ENCODE peak calls at places on chromosomes 2 and 18, in five cellular contexts. One of them, this sample, is unnamed. For H3K4me1, the result is how much of the 10 kb centered on the place peaks cover.

GRCh38 chr2:180033993-180034894 is 27.1 kb upstream of the CWC22 start:
- DNase-seq in PC-3: peak
- DNase-seq in OCI-LY7: peak
- DNase-seq in GM23248: no peak
- DNase-seq in cardiac muscle cell: peak
- DNase-seq in this sample: no peak

GRCh38 chr18:50967714-50968661 is at the start of gene ELAC1:
- DNase-seq in cardiac muscle cell: peak
- DNase-seq in OCI-LY7: peak
- DNase-seq in GM23248: peak
- DNase-seq in PC-3: peak
- DNase-seq in this sample: peak

GRCh38 chr2:239470151-239470900 is 69.5 kb upstream of the HDAC4 start:
- DNase-seq in cardiac muscle cell: no peak
- DNase-seq in GM23248: no peak
- DNase-seq in OCI-LY7: no peak
- DNase-seq in PC-3: no peak
- DNase-seq in this sample: no peak

GRCh38 chr2:238113611-238114010 is 13.5 kb downstream of the ESPNL start:
- DNase-seq in PC-3: no peak
- DNase-seq in OCI-LY7: no peak
- DNase-seq in GM23248: no peak
- DNase-seq in cardiac muscle cell: no peak
- DNase-seq in this sample: peak

GRCh38 chr2:235900631-235901030 is 267.6 kb downstream of the GBX2 start:
- DNase-seq in GM23248: no peak
- DNase-seq in OCI-LY7: no peak
- DNase-seq in PC-3: peak
- DNase-seq in cardiac muscle cell: no peak
- DNase-seq in this sample: no peak

GRCh38 chr2:208210688-208211451 is 21.0 kb upstream of the C2orf80 start:
- DNase-seq in cardiac muscle cell: no peak
- DNase-seq in PC-3: no peak
- DNase-seq in OCI-LY7: no peak
- DNase-seq in GM23248: no peak
- DNase-seq in this sample: no peak

GRCh38 chr2:127588241-127588640 is 52.8 kb downstream of the MYO7B start:
- DNase-seq in OCI-LY7: no peak
- DNase-seq in cardiac muscle cell: no peak
- DNase-seq in GM23248: no peak
- DNase-seq in PC-3: no peak
- DNase-seq in this sample: peak

GRCh38 chr18:57273194-57273593 is 79.2 kb upstream of the ST8SIA3 start:
- DNase-seq in PC-3: no peak
- DNase-seq in cardiac muscle cell: no peak
- DNase-seq in GM23248: no peak
- DNase-seq in OCI-LY7: no peak
- DNase-seq in this sample: no peak

GRCh38 chr2:118835739-118836410 is 11.6 kb downstream of the EN1 start:
- DNase-seq in GM23248: peak
- DNase-seq in OCI-LY7: no peak
- DNase-seq in cardiac muscle cell: no peak
- DNase-seq in PC-3: peak
- DNase-seq in this sample: no peak

GRCh38 chr2:41763091-41763490 is 284.7 kb upstream of the PKDCC start:
- DNase-seq in GM23248: no peak
- DNase-seq in OCI-LY7: no peak
- DNase-seq in PC-3: no peak
- DNase-seq in cardiac muscle cell: no peak
- DNase-seq in this sample: no peak

GRCh38 chr18:49490246-49490762 is 3.3 kb upstream of the C18orf32 start:
- DNase-seq in cardiac muscle cell: no peak
- DNase-seq in GM23248: peak
- DNase-seq in OCI-LY7: no peak
- DNase-seq in PC-3: no peak
- DNase-seq in this sample: no peak

GRCh38 chr2:66189598-66189997 is 245.3 kb upstream of the MEIS1 start:
- DNase-seq in GM23248: peak
- DNase-seq in OCI-LY7: no peak
- DNase-seq in PC-3: no peak
- DNase-seq in cardiac muscle cell: peak
- DNase-seq in this sample: no peak

GRCh38 chr2:121400206-121400605 is 115.2 kb upstream of the TFCP2L1 start:
- DNase-seq in OCI-LY7: no peak
- DNase-seq in GM23248: peak
- DNase-seq in PC-3: no peak
- DNase-seq in cardiac muscle cell: peak
- DNase-seq in this sample: no peak

GRCh38 chr2:121398853-121399252 is 113.9 kb upstream of the TFCP2L1 start:
- DNase-seq in cardiac muscle cell: peak
- DNase-seq in GM23248: peak
- DNase-seq in OCI-LY7: no peak
- DNase-seq in PC-3: no peak
- DNase-seq in this sample: no peak
- H3K4me1 ChIP-seq in cardiac muscle cell: under half
- H3K4me1 ChIP-seq in GM23248: under half
- H3K4me1 ChIP-seq in OCI-LY7: under half
- H3K4me1 ChIP-seq in PC-3: under half
- H3K4me1 ChIP-seq in this sample: under half

DNA sequence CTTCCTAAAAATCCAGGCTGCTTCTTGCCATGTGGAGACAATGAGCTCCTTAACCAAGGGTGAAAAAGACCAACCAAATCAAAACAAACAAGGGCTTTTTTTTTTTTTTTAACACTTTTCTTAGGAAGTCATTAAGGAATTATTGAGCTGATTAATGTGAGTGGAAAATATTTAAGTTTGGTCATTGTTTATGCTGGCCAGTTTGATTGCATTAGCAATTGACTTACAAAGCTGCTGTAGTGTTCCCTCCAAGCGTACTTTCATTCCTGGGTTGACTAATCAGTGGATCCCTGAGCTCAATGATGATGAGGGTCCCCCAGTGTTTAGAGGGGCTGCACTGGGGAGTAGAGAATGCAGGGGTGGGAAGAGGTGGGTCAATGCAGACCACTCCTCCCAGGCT is 119.3 kb downstream of the PRKCE start:
- DNase-seq in cardiac muscle cell: no peak
- DNase-seq in GM23248: peak
- DNase-seq in OCI-LY7: no peak
- DNase-seq in PC-3: no peak
- DNase-seq in this sample: no peak
- H3K4me1 ChIP-seq in cardiac muscle cell: under half
- H3K4me1 ChIP-seq in GM23248: under half
- H3K4me1 ChIP-seq in OCI-LY7: under half
- H3K4me1 ChIP-seq in PC-3: under half
- H3K4me1 ChIP-seq in this sample: under half

DNA sequence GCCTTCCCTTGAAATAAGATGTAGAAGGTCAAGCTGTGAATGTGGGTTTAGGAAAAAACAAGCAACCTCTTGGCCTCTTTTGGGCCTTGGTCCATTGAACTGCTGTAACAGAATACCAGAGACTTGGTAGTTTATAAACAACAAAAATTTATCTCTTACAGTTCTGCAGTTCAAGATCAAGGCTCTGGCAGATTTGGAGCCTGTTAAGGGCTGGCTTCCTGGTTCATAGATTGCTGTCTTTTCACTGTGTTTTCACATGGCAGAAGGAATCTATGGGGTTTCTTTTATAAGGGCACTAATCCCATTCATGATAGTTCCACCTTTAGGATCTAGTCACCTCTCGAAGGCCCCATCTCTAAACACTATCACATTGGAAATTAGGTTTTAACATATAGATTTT is 20.2 kb upstream of the STK17B start:
- DNase-seq in OCI-LY7: no peak
- DNase-seq in PC-3: no peak
- DNase-seq in cardiac muscle cell: no peak
- DNase-seq in GM23248: no peak
- DNase-seq in this sample: no peak
- H3K4me1 ChIP-seq in OCI-LY7: half or more
- H3K4me1 ChIP-seq in PC-3: under half
- H3K4me1 ChIP-seq in cardiac muscle cell: under half
- H3K4me1 ChIP-seq in GM23248: under half
- H3K4me1 ChIP-seq in this sample: under half

GRCh38 chr2:168466190-168466737 is 10.2 kb downstream of the CERS6 start:
- DNase-seq in cardiac muscle cell: no peak
- DNase-seq in GM23248: no peak
- DNase-seq in OCI-LY7: no peak
- DNase-seq in PC-3: peak
- DNase-seq in this sample: no peak
- H3K4me1 ChIP-seq in cardiac muscle cell: under half
- H3K4me1 ChIP-seq in GM23248: under half
- H3K4me1 ChIP-seq in OCI-LY7: under half
- H3K4me1 ChIP-seq in PC-3: under half
- H3K4me1 ChIP-seq in this sample: under half

GRCh38 chr2:8479298-8479697 is 202.6 kb upstream of the ID2 start:
- DNase-seq in PC-3: no peak
- DNase-seq in GM23248: no peak
- DNase-seq in OCI-LY7: no peak
- DNase-seq in cardiac muscle cell: peak
- DNase-seq in this sample: no peak
- H3K4me1 ChIP-seq in PC-3: under half
- H3K4me1 ChIP-seq in GM23248: under half
- H3K4me1 ChIP-seq in OCI-LY7: half or more
- H3K4me1 ChIP-seq in cardiac muscle cell: under half
- H3K4me1 ChIP-seq in this sample: under half

GRCh38 chr2:9753665-9754531 is 89.4 kb upstream of the TAF1B start:
- DNase-seq in OCI-LY7: no peak
- DNase-seq in PC-3: peak
- DNase-seq in cardiac muscle cell: no peak
- DNase-seq in GM23248: no peak
- DNase-seq in this sample: peak
- H3K4me1 ChIP-seq in OCI-LY7: under half
- H3K4me1 ChIP-seq in PC-3: under half
- H3K4me1 ChIP-seq in cardiac muscle cell: under half
- H3K4me1 ChIP-seq in GM23248: under half
- H3K4me1 ChIP-seq in this sample: under half